ENCODE peak calls at places on chromosomes 2 and 18, in eight cellular contexts. T is ovary, L is lower lobe of right lung, F is OCI-LY7, W is brain microvascular endothelial cell, C is tibial nerve, A is dorsolateral prefrontal cortex, Y is PC-3. Z is an unnamed sample.

GRCh38 chr2:218000137-218000536 is 2.7 kb downstream of the TNS1 start:
- DNase-seq in L (no peak), Y (no peak), C (no peak), T (peak), W (peak), A (no peak), F (no peak), Z (no peak)

GRCh38 chr2:176704282-176704773 is 435.1 kb downstream of the MTX2 start:
- DNase-seq in A (no peak), L (no peak), Y (no peak), C (no peak), F (no peak), W (no peak), T (no peak), Z (no peak)

GRCh38 chr2:132438650-132439030 is 22.0 kb downstream of the GPR39 start:
- DNase-seq in W (peak), L (no peak), T (no peak), F (no peak), C (no peak), A (no peak), Y (peak), Z (peak)

GRCh38 chr18:63683152-63683551 is 19.6 kb upstream of the SERPINB11 start:
- DNase-seq in Y (peak), W (peak), L (no peak), C (no peak), T (no peak), F (no peak), A (no peak), Z (peak)

GRCh38 chr2:164000171-164000570 is 264.4 kb upstream of the FIGN start:
- DNase-seq in T (no peak), Y (peak), L (no peak), C (no peak), A (no peak), F (no peak), W (peak), Z (no peak)

GRCh38 chr2:240432820-240433801 is 2.4 kb upstream of the GPC1 start:
- DNase-seq in T (no peak), L (peak), C (no peak), W (no peak), A (peak), Y (no peak), F (no peak), Z (no peak)

GRCh38 chr18:59820663-59821062 is 79.1 kb upstream of the PMAIP1 start:
- DNase-seq in A (no peak), T (no peak), W (no peak), F (no peak), L (no peak), Y (no peak), C (no peak), Z (no peak)

GRCh38 chr2:119697290-119698013 is 18.5 kb downstream of the TMEM177 start:
- DNase-seq in T (no peak), C (no peak), A (no peak), L (no peak), Y (no peak), W (no peak), F (peak), Z (no peak)

GRCh38 chr2:145137211-145137610 is 617.3 kb upstream of the ZEB2 start:
- DNase-seq in T (no peak), F (no peak), Y (peak), L (no peak), A (no peak), C (no peak), W (no peak), Z (no peak)

GRCh38 chr18:51151568-51152511 is 45.6 kb downstream of the MEX3C start:
- DNase-seq in L (no peak), F (peak), W (no peak), C (no peak), T (no peak), A (no peak), Y (no peak), Z (no peak)

GRCh38 chr18:47996091-47996541 is 65.7 kb upstream of the SMAD2 start:
- DNase-seq in W (no peak), Y (no peak), A (no peak), F (no peak), C (no peak), T (no peak), L (no peak), Z (no peak)

GRCh38 chr2:191198271-191198670 is 46.9 kb upstream of the MYO1B start:
- DNase-seq in Y (no peak), W (no peak), A (no peak), F (no peak), T (no peak), L (no peak), C (no peak), Z (no peak)

GRCh38 chr18:57929922-57930321 is 114.1 kb upstream of the NEDD4L start:
- DNase-seq in W (no peak), A (no peak), F (no peak), Y (no peak), C (no peak), T (no peak), L (no peak), Z (no peak)

GRCh38 chr2:183996825-183997823 is 601.2 kb upstream of the ZNF804A start:
- DNase-seq in A (no peak), F (no peak), T (no peak), Y (no peak), C (no peak), L (no peak), W (no peak), Z (no peak)

GRCh38 chr2:42659601-42660000 is 91.2 kb downstream of the MTA3 start:
- DNase-seq in Y (no peak), L (no peak), F (no peak), C (peak), A (no peak), T (peak), W (no peak), Z (no peak)

GRCh38 chr18:79682896-79683625 is 3.5 kb downstream of the CTDP1 start:
- DNase-seq in Y (no peak), A (no peak), T (no peak), L (no peak), F (no peak), C (no peak), W (no peak), Z (no peak)

GRCh38 chr2:101574622-101575021 is 99.7 kb upstream of the RFX8 start:
- DNase-seq in F (no peak), C (no peak), W (no peak), L (no peak), Y (peak), T (no peak), A (no peak), Z (no peak)

GRCh38 chr2:29207352-29207751 is 92.1 kb downstream of the CLIP4 start:
- DNase-seq in T (no peak), A (no peak), Y (no peak), W (no peak), C (no peak), F (no peak), L (no peak), Z (no peak)

GRCh38 chr2:18932864-18933263 is 343.5 kb upstream of the NT5C1B start:
- DNase-seq in L (no peak), C (no peak), T (no peak), F (no peak), W (no peak), Y (no peak), A (no peak), Z (no peak)

DNA sequence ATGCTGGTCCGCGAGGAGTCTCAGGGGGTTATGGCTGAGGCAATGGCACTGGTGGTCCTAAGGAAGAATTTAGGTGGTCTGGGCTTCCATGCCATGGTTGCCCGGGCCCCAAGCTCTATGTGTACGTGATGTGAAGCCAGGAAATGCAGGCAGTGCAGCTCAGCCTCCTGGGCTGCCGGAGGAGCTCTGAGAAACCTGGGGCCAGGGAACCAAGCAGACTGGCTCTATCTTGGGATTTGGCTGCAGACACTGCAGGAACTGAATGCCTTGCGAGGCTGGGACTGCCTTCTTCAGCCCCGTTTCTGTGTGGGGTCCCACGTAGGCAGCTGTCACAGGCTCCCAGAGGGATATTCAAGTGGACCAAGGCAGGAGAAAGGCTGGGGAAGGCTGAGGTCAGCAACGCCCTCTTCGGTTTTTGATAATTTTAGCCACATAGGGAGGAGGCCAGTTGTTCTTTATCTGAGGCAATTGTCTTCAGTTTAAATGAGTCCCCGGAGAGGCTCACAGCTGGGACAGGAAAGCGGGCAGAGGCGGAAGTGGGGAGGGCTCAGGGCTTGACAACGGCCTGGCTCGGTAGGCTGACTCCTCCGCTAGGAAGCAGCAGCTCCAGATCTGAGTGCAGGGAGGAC is 77.7 kb downstream of the RHOB start:
- DNase-seq in W (no peak), F (peak), Y (no peak), C (no peak), L (no peak), T (no peak), A (no peak), Z (no peak)
- H3K27ac ChIP-seq in W (no peak), F (no peak), Y (no peak), C (no peak), L (peak), T (no peak), A (peak), Z (no peak)

GRCh38 chr2:10477443-10478297 is 29.5 kb upstream of the ODC1 start:
- DNase-seq in Y (no peak), A (no peak), W (no peak), L (no peak), C (no peak), T (no peak), F (no peak), Z (no peak)

GRCh38 chr2:10475221-10475722 is 27.1 kb upstream of the ODC1 start:
- DNase-seq in C (no peak), W (no peak), F (no peak), T (no peak), L (no peak), A (no peak), Y (no peak), Z (no peak)

GRCh38 chr2:10478298-10478625 is 30.1 kb upstream of the ODC1 start:
- DNase-seq in T (no peak), W (no peak), L (no peak), F (no peak), Y (no peak), C (no peak), A (no peak), Z (no peak)

GRCh38 chr2:10476723-10477442 is 28.8 kb upstream of the ODC1 start:
- DNase-seq in L (no peak), Y (no peak), F (no peak), W (no peak), T (no peak), A (no peak), C (no peak), Z (no peak)

DNA sequence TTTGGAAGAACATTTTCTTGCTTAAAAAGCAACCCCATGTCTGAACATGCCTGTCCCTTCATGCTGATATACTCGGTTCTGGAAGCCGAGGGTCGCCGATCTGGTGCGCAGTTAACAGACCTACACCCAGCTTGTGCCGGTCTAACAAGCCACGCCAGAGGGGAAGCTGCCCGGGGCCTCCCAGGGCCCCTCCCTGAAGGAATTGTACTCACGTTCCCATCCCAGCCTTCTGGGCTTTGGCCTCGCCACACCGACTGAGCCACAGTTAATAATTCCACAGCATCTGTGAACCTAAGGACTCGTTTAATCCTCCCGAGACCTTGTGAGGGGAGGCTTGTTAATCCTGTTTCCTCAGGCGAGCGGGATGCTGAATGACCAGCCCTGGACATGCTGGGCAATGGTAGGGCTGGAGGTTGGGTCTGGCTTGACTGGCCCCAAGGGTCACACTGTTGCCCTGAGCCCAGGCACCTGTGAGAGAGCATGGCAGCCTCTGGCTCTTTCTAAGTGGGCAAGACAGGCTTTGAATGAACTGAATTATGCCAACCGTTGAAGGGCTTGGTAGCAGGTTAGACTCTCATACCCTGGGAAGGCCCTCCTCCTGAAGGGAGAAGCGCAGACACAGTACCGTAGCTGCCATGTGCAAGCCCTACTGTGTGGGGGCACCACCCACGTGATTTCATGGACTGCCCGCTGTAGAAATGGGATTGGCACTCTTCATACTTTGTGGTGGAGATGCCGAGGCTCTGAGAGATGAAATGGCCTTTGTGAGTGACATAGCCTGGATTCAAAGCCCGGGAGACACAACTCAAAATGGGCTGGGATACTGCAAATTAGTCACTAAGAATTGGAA is 27.9 kb upstream of the ODC1 start:
- DNase-seq in L (no peak), C (no peak), F (no peak), Y (no peak), T (no peak), A (no peak), W (no peak), Z (no peak)
- H3K27ac ChIP-seq in L (no peak), C (no peak), F (no peak), Y (no peak), T (no peak), A (no peak), W (no peak), Z (no peak)

GRCh38 chr2:232900811-232901701 is 31.0 kb downstream of the SNORC start:
- DNase-seq in F (no peak), A (no peak), C (no peak), L (no peak), Y (no peak), T (no peak), W (no peak), Z (no peak)
- H3K27ac ChIP-seq in F (no peak), A (peak), C (no peak), L (no peak), Y (peak), T (no peak), W (peak), Z (peak)

GRCh38 chr2:61485281-61485680 is 14.4 kb upstream of the USP34 start:
- DNase-seq in C (no peak), A (no peak), W (no peak), L (peak), Y (no peak), T (no peak), F (no peak), Z (no peak)
- H3K27ac ChIP-seq in C (no peak), A (no peak), W (no peak), L (no peak), Y (no peak), T (no peak), F (no peak), Z (no peak)

DNA sequence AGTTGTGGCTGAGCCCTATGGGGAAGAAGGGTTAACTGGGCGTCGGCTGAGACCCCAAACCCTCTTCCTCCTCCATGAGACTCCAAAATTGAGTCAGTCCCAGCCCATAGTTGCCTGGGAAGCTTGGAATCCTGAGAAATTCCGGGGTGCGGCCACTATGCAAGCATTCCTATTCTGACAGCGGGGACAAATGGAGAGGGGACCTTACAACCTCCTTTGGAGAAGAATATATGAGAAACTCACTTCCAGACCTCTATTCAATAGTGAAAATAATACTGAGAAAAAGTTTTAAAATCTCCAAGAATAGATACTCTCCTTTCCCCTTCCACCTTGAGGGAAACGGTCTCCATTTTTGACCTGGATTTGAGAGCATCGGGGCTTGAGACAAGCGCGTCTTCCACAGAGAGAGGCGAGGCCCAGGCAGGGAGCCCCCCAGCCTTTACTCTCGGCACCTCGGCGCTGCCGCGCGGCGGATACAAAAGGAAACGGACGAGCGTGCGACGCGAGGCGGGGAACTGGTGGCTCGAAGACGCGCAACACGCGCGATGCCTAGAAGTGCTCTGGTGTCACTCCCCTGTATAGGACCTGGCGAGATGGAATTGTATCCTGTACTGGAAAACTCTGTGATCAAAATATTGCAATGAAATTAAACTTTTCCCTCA is 11.1 kb downstream of the NR4A2 start:
- DNase-seq in T (no peak), W (no peak), Y (no peak), C (no peak), F (no peak), A (no peak), L (peak), Z (no peak)
- H3K27ac ChIP-seq in T (no peak), W (no peak), Y (no peak), C (peak), F (no peak), A (no peak), L (peak), Z (no peak)

GRCh38 chr2:201004370-201004769 is 40.9 kb upstream of the ORC2 start:
- DNase-seq in Y (no peak), F (no peak), W (no peak), L (no peak), A (no peak), C (no peak), T (no peak), Z (no peak)

GRCh38 chr2:201007584-201007998 is 44.1 kb upstream of the ORC2 start:
- DNase-seq in W (no peak), T (no peak), Y (no peak), A (no peak), L (no peak), C (no peak), F (no peak), Z (no peak)

GRCh38 chr2:201008000-201008829 is 44.8 kb upstream of the ORC2 start:
- DNase-seq in W (no peak), Y (no peak), C (no peak), L (no peak), T (no peak), A (no peak), F (no peak), Z (no peak)

DNA sequence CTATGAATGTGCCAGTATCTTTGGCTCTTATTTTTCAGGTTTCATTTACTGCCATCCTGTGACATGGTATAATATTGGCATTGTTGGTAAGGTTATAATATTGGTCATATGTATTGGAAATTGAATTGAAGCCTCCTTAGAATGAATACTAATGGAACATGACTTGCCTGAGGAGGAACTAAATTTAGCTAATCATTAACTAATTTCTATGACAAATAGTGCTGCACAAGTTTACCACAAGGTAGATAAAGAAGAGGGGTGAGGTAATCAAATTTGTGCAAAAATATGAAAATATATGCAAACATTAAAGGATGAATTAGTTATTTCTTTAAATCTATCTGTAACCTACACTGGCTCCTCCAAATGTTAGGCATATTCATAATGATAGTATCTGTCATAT is 43.2 kb upstream of the ORC2 start:
- DNase-seq in W (no peak), A (no peak), L (no peak), C (no peak), T (no peak), F (no peak), Y (no peak), Z (no peak)
- H3K27ac ChIP-seq in W (no peak), A (no peak), L (no peak), C (no peak), T (no peak), F (no peak), Y (no peak), Z (no peak)

Z was measured in epithelial cell of prostate.